ENCODE peak calls at places on chromosome 6, in nine cellular contexts. One of them, this sample, is unnamed.

GRCh38 chr6:33199687-33200233 is 705 bp downstream of the RXRB start:
- DNase-seq in left ventricle myocardium inferior: peak
- DNase-seq in psoas muscle: no peak
- DNase-seq in right lobe of liver: peak
- DNase-seq in fibroblast of pulmonary artery: peak
- DNase-seq in colonic mucosa: peak
- DNase-seq in neural progenitor cell: peak
- DNase-seq in hepatocyte: no peak
- DNase-seq in bronchial epithelial cell: peak
- DNase-seq in this sample: peak

GRCh38 chr6:85676086-85676729 is 33.5 kb upstream of the SYNCRIP start:
- DNase-seq in fibroblast of pulmonary artery: peak
- DNase-seq in psoas muscle: no peak
- DNase-seq in left ventricle myocardium inferior: no peak
- DNase-seq in colonic mucosa: no peak
- DNase-seq in right lobe of liver: no peak
- DNase-seq in neural progenitor cell: no peak
- DNase-seq in hepatocyte: no peak
- DNase-seq in bronchial epithelial cell: peak
- DNase-seq in this sample: peak

GRCh38 chr6:127824061-127824460 is 76.8 kb downstream of the THEMIS start:
- DNase-seq in bronchial epithelial cell: no peak
- DNase-seq in hepatocyte: no peak
- DNase-seq in neural progenitor cell: no peak
- DNase-seq in right lobe of liver: no peak
- DNase-seq in psoas muscle: no peak
- DNase-seq in fibroblast of pulmonary artery: no peak
- DNase-seq in colonic mucosa: no peak
- DNase-seq in left ventricle myocardium inferior: no peak
- DNase-seq in this sample: no peak

GRCh38 chr6:32950449-32950848 is 2.4 kb downstream of the HLA-DMA start:
- DNase-seq in hepatocyte: no peak
- DNase-seq in right lobe of liver: no peak
- DNase-seq in psoas muscle: no peak
- DNase-seq in left ventricle myocardium inferior: no peak
- DNase-seq in bronchial epithelial cell: no peak
- DNase-seq in colonic mucosa: no peak
- DNase-seq in neural progenitor cell: no peak
- DNase-seq in fibroblast of pulmonary artery: no peak
- DNase-seq in this sample: no peak

GRCh38 chr6:498795-499231 is 107.3 kb downstream of the IRF4 start:
- DNase-seq in right lobe of liver: no peak
- DNase-seq in fibroblast of pulmonary artery: no peak
- DNase-seq in bronchial epithelial cell: no peak
- DNase-seq in colonic mucosa: no peak
- DNase-seq in left ventricle myocardium inferior: no peak
- DNase-seq in neural progenitor cell: no peak
- DNase-seq in psoas muscle: no peak
- DNase-seq in hepatocyte: peak
- DNase-seq in this sample: no peak

GRCh38 chr6:144338951-144339681 is 54.0 kb downstream of the UTRN start:
- DNase-seq in psoas muscle: no peak
- DNase-seq in neural progenitor cell: no peak
- DNase-seq in bronchial epithelial cell: no peak
- DNase-seq in right lobe of liver: no peak
- DNase-seq in left ventricle myocardium inferior: no peak
- DNase-seq in fibroblast of pulmonary artery: no peak
- DNase-seq in colonic mucosa: no peak
- DNase-seq in hepatocyte: no peak
- DNase-seq in this sample: no peak

GRCh38 chr6:1620504-1621327 is 11.0 kb downstream of the FOXC1 start:
- DNase-seq in fibroblast of pulmonary artery: no peak
- DNase-seq in bronchial epithelial cell: no peak
- DNase-seq in hepatocyte: no peak
- DNase-seq in right lobe of liver: no peak
- DNase-seq in psoas muscle: no peak
- DNase-seq in neural progenitor cell: no peak
- DNase-seq in colonic mucosa: no peak
- DNase-seq in left ventricle myocardium inferior: no peak
- DNase-seq in this sample: no peak

GRCh38 chr6:13924949-13925881 is at the start of gene RNF182:
- DNase-seq in colonic mucosa: peak
- DNase-seq in hepatocyte: no peak
- DNase-seq in psoas muscle: no peak
- DNase-seq in left ventricle myocardium inferior: no peak
- DNase-seq in neural progenitor cell: peak
- DNase-seq in right lobe of liver: no peak
- DNase-seq in bronchial epithelial cell: no peak
- DNase-seq in fibroblast of pulmonary artery: no peak
- DNase-seq in this sample: no peak

GRCh38 chr6:67336014-67336413 is 1299.1 kb upstream of the ADGRB3 start:
- DNase-seq in fibroblast of pulmonary artery: no peak
- DNase-seq in bronchial epithelial cell: no peak
- DNase-seq in right lobe of liver: no peak
- DNase-seq in colonic mucosa: no peak
- DNase-seq in hepatocyte: no peak
- DNase-seq in left ventricle myocardium inferior: no peak
- DNase-seq in psoas muscle: no peak
- DNase-seq in neural progenitor cell: no peak
- DNase-seq in this sample: no peak

GRCh38 chr6:166257911-166258318 is 50.3 kb downstream of the PRR18 start:
- DNase-seq in neural progenitor cell: no peak
- DNase-seq in bronchial epithelial cell: peak
- DNase-seq in psoas muscle: no peak
- DNase-seq in colonic mucosa: no peak
- DNase-seq in right lobe of liver: no peak
- DNase-seq in left ventricle myocardium inferior: no peak
- DNase-seq in fibroblast of pulmonary artery: no peak
- DNase-seq in hepatocyte: no peak
- DNase-seq in this sample: no peak

GRCh38 chr6:129498950-129499870 is 210.8 kb downstream of the ARHGAP18 start:
- DNase-seq in right lobe of liver: no peak
- DNase-seq in bronchial epithelial cell: peak
- DNase-seq in neural progenitor cell: peak
- DNase-seq in hepatocyte: peak
- DNase-seq in left ventricle myocardium inferior: no peak
- DNase-seq in psoas muscle: no peak
- DNase-seq in fibroblast of pulmonary artery: peak
- DNase-seq in colonic mucosa: peak
- DNase-seq in this sample: peak

GRCh38 chr6:140966676-140967075 is 1166.0 kb upstream of the GJE1 start:
- DNase-seq in left ventricle myocardium inferior: no peak
- DNase-seq in right lobe of liver: no peak
- DNase-seq in psoas muscle: no peak
- DNase-seq in bronchial epithelial cell: no peak
- DNase-seq in colonic mucosa: no peak
- DNase-seq in hepatocyte: no peak
- DNase-seq in fibroblast of pulmonary artery: no peak
- DNase-seq in neural progenitor cell: no peak
- DNase-seq in this sample: no peak

GRCh38 chr6:31899882-31900722 is 1.8 kb downstream of the ZBTB12 start:
- DNase-seq in bronchial epithelial cell: no peak
- DNase-seq in right lobe of liver: no peak
- DNase-seq in fibroblast of pulmonary artery: no peak
- DNase-seq in colonic mucosa: no peak
- DNase-seq in psoas muscle: no peak
- DNase-seq in neural progenitor cell: no peak
- DNase-seq in left ventricle myocardium inferior: no peak
- DNase-seq in hepatocyte: no peak
- DNase-seq in this sample: no peak

GRCh38 chr6:31899215-31899614 is 1.7 kb upstream of the EHMT2 start:
- DNase-seq in bronchial epithelial cell: no peak
- DNase-seq in hepatocyte: no peak
- DNase-seq in psoas muscle: no peak
- DNase-seq in neural progenitor cell: no peak
- DNase-seq in left ventricle myocardium inferior: no peak
- DNase-seq in right lobe of liver: no peak
- DNase-seq in colonic mucosa: no peak
- DNase-seq in fibroblast of pulmonary artery: no peak
- DNase-seq in this sample: no peak

GRCh38 chr6:31901415-31901952 is 402 bp downstream of the ZBTB12 start:
- DNase-seq in right lobe of liver: peak
- DNase-seq in neural progenitor cell: peak
- DNase-seq in left ventricle myocardium inferior: peak
- DNase-seq in fibroblast of pulmonary artery: peak
- DNase-seq in psoas muscle: peak
- DNase-seq in hepatocyte: peak
- DNase-seq in bronchial epithelial cell: no peak
- DNase-seq in colonic mucosa: peak
- DNase-seq in this sample: peak

GRCh38 chr6:31901953-31902643 is at the start of gene ZBTB12:
- DNase-seq in neural progenitor cell: peak
- DNase-seq in hepatocyte: peak
- DNase-seq in colonic mucosa: peak
- DNase-seq in right lobe of liver: peak
- DNase-seq in psoas muscle: peak
- DNase-seq in left ventricle myocardium inferior: peak
- DNase-seq in fibroblast of pulmonary artery: peak
- DNase-seq in bronchial epithelial cell: peak
- DNase-seq in this sample: peak

DNA sequence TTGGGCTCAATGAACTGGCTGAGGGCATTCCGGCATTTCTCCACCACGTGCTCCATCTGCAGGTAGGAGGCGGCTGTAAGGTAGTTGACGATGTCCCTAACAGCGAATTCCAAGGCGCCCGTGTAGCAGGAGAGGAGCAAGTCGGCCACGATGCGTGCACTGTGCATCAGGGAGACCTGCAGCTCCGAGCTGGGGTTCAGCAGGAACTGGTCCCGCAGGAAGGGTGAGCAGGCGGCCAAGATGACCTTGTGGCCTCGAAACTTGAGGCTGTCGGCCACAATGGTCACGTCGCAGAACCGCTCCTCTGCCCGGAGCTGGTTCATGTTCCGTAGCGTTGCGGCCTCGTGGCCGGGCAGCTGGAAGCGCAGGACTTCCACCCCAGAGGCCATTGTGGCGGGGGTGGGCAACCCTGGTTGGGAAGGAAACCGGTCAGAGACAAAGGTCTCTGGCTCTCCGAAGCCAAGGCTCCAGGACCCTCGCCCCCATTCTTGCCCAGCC is 920 bp downstream of the ZBTB12 start:
- DNase-seq in neural progenitor cell: peak
- DNase-seq in fibroblast of pulmonary artery: no peak
- DNase-seq in hepatocyte: no peak
- DNase-seq in psoas muscle: no peak
- DNase-seq in right lobe of liver: peak
- DNase-seq in left ventricle myocardium inferior: peak
- DNase-seq in colonic mucosa: peak
- DNase-seq in bronchial epithelial cell: no peak
- DNase-seq in this sample: no peak
- H3K4me3 ChIP-seq in neural progenitor cell: peak
- H3K4me3 ChIP-seq in fibroblast of pulmonary artery: peak
- H3K4me3 ChIP-seq in hepatocyte: peak
- H3K4me3 ChIP-seq in psoas muscle: peak
- H3K4me3 ChIP-seq in right lobe of liver: peak
- H3K4me3 ChIP-seq in left ventricle myocardium inferior: peak
- H3K4me3 ChIP-seq in colonic mucosa: peak
- H3K4me3 ChIP-seq in bronchial epithelial cell: peak
- H3K4me3 ChIP-seq in this sample: peak

GRCh38 chr6:139370707-139371345 is 3.6 kb downstream of the CITED2 start:
- DNase-seq in neural progenitor cell: no peak
- DNase-seq in right lobe of liver: no peak
- DNase-seq in hepatocyte: no peak
- DNase-seq in colonic mucosa: no peak
- DNase-seq in bronchial epithelial cell: no peak
- DNase-seq in left ventricle myocardium inferior: no peak
- DNase-seq in psoas muscle: no peak
- DNase-seq in fibroblast of pulmonary artery: peak
- DNase-seq in this sample: no peak
- H3K4me3 ChIP-seq in neural progenitor cell: peak
- H3K4me3 ChIP-seq in right lobe of liver: peak
- H3K4me3 ChIP-seq in hepatocyte: peak
- H3K4me3 ChIP-seq in colonic mucosa: no peak
- H3K4me3 ChIP-seq in bronchial epithelial cell: no peak
- H3K4me3 ChIP-seq in left ventricle myocardium inferior: peak
- H3K4me3 ChIP-seq in psoas muscle: peak
- H3K4me3 ChIP-seq in fibroblast of pulmonary artery: peak
- H3K4me3 ChIP-seq in this sample: peak

GRCh38 chr6:142045380-142046270 is 87.1 kb upstream of the GJE1 start:
- DNase-seq in neural progenitor cell: no peak
- DNase-seq in hepatocyte: no peak
- DNase-seq in psoas muscle: no peak
- DNase-seq in right lobe of liver: no peak
- DNase-seq in left ventricle myocardium inferior: no peak
- DNase-seq in colonic mucosa: no peak
- DNase-seq in bronchial epithelial cell: peak
- DNase-seq in fibroblast of pulmonary artery: peak
- DNase-seq in this sample: peak

GRCh38 chr6:142051404-142051803 is 81.3 kb upstream of the GJE1 start:
- DNase-seq in left ventricle myocardium inferior: no peak
- DNase-seq in neural progenitor cell: no peak
- DNase-seq in bronchial epithelial cell: no peak
- DNase-seq in colonic mucosa: no peak
- DNase-seq in hepatocyte: no peak
- DNase-seq in psoas muscle: no peak
- DNase-seq in right lobe of liver: no peak
- DNase-seq in fibroblast of pulmonary artery: no peak
- DNase-seq in this sample: no peak

GRCh38 chr6:142048593-142048980 is 84.1 kb upstream of the GJE1 start:
- DNase-seq in neural progenitor cell: no peak
- DNase-seq in left ventricle myocardium inferior: no peak
- DNase-seq in fibroblast of pulmonary artery: no peak
- DNase-seq in bronchial epithelial cell: no peak
- DNase-seq in colonic mucosa: no peak
- DNase-seq in psoas muscle: no peak
- DNase-seq in right lobe of liver: no peak
- DNase-seq in hepatocyte: no peak
- DNase-seq in this sample: no peak

DNA sequence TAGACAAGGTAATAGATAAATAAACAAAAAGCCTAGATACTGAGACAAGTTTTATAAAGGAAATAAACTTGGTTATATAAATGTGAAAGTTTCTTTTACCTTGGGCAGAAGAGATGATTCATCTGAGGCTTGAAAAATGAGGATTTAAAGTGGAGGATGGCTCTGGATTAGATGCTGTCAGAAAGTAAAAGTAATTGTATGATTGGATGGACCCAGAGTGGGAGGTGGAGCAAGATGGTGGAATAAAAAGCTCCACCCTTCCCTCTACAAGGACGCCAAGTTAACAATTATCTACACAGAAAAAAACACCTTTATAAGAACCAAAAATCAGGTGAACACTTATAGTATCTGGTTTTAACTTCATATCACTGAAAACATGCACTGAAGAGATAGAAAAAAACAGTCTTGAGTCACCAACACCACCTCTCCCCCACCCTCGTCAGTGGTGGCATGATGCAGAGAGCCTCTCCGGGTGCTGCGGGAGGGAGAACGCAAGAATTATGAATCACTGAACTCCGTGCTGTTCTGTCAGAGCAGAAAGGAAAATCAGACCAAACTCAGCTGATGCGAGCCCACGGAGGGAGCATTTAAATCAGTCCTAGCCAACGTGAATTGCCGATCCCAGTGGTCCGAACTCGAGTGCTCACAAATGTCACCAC is 84.7 kb upstream of the GJE1 start:
- DNase-seq in psoas muscle: no peak
- DNase-seq in hepatocyte: no peak
- DNase-seq in colonic mucosa: no peak
- DNase-seq in fibroblast of pulmonary artery: no peak
- DNase-seq in right lobe of liver: no peak
- DNase-seq in neural progenitor cell: no peak
- DNase-seq in left ventricle myocardium inferior: no peak
- DNase-seq in bronchial epithelial cell: no peak
- DNase-seq in this sample: no peak
- H3K4me3 ChIP-seq in psoas muscle: no peak
- H3K4me3 ChIP-seq in hepatocyte: no peak
- H3K4me3 ChIP-seq in colonic mucosa: no peak
- H3K4me3 ChIP-seq in fibroblast of pulmonary artery: no peak
- H3K4me3 ChIP-seq in right lobe of liver: no peak
- H3K4me3 ChIP-seq in neural progenitor cell: no peak
- H3K4me3 ChIP-seq in left ventricle myocardium inferior: no peak
- H3K4me3 ChIP-seq in bronchial epithelial cell: no peak
- H3K4me3 ChIP-seq in this sample: no peak

GRCh38 chr6:124080483-124080882 is 276.8 kb downstream of the NKAIN2 start:
- DNase-seq in neural progenitor cell: no peak
- DNase-seq in bronchial epithelial cell: no peak
- DNase-seq in colonic mucosa: no peak
- DNase-seq in psoas muscle: no peak
- DNase-seq in fibroblast of pulmonary artery: no peak
- DNase-seq in left ventricle myocardium inferior: no peak
- DNase-seq in hepatocyte: no peak
- DNase-seq in right lobe of liver: no peak
- DNase-seq in this sample: no peak
- H3K4me3 ChIP-seq in neural progenitor cell: no peak
- H3K4me3 ChIP-seq in bronchial epithelial cell: no peak
- H3K4me3 ChIP-seq in colonic mucosa: no peak
- H3K4me3 ChIP-seq in psoas muscle: no peak
- H3K4me3 ChIP-seq in fibroblast of pulmonary artery: no peak
- H3K4me3 ChIP-seq in left ventricle myocardium inferior: no peak
- H3K4me3 ChIP-seq in hepatocyte: no peak
- H3K4me3 ChIP-seq in right lobe of liver: no peak
- H3K4me3 ChIP-seq in this sample: no peak